ENCODE peak calls at places on chromosome 5, in ten cellular contexts. One of them, this sample, is unnamed.

GRCh38 chr5:1038417-1039209 is 30.0 kb downstream of the NKD2 start:
- DNase-seq in sigmoid colon: peak; percentile 59
- DNase-seq in adrenal gland: peak; percentile 9
- DNase-seq in spleen: no peak
- DNase-seq in IMR-90: no peak
- DNase-seq in A549: no peak
- DNase-seq in testis: no peak
- DNase-seq in Peyer's patch: no peak
- DNase-seq in uterus: no peak
- DNase-seq in vagina: no peak
- DNase-seq in this sample: no peak

GRCh38 chr5:83552275-83552674 is 80.7 kb downstream of the VCAN start:
- DNase-seq in IMR-90: peak; percentile 37
- DNase-seq in sigmoid colon: no peak
- DNase-seq in Peyer's patch: no peak
- DNase-seq in testis: no peak
- DNase-seq in adrenal gland: no peak
- DNase-seq in uterus: no peak
- DNase-seq in A549: no peak
- DNase-seq in spleen: no peak
- DNase-seq in vagina: no peak
- DNase-seq in this sample: no peak

GRCh38 chr5:134545070-134545868 is 19.8 kb downstream of the JADE2 start:
- DNase-seq in A549: no peak
- DNase-seq in spleen: peak; percentile 85
- DNase-seq in vagina: no peak
- DNase-seq in sigmoid colon: peak; percentile 94
- DNase-seq in adrenal gland: peak; percentile 60
- DNase-seq in testis: peak; percentile 70
- DNase-seq in IMR-90: no peak
- DNase-seq in Peyer's patch: no peak
- DNase-seq in uterus: peak; percentile 86
- DNase-seq in this sample: peak; percentile 43

GRCh38 chr5:81962041-81962440 is 9.8 kb upstream of the ATG10 start:
- DNase-seq in A549: no peak
- DNase-seq in Peyer's patch: no peak
- DNase-seq in testis: no peak
- DNase-seq in uterus: no peak
- DNase-seq in spleen: no peak
- DNase-seq in vagina: no peak
- DNase-seq in adrenal gland: no peak
- DNase-seq in sigmoid colon: no peak
- DNase-seq in IMR-90: no peak
- DNase-seq in this sample: no peak

GRCh38 chr5:34626036-34626435 is 30.1 kb upstream of the RAI14 start:
- DNase-seq in spleen: no peak
- DNase-seq in uterus: no peak
- DNase-seq in vagina: peak; percentile 25
- DNase-seq in sigmoid colon: no peak
- DNase-seq in adrenal gland: no peak
- DNase-seq in testis: no peak
- DNase-seq in IMR-90: peak; percentile 93
- DNase-seq in Peyer's patch: no peak
- DNase-seq in A549: peak; percentile 61
- DNase-seq in this sample: no peak

GRCh38 chr5:65050140-65050539 is 281.4 kb downstream of the CWC27 start:
- DNase-seq in spleen: no peak
- DNase-seq in IMR-90: no peak
- DNase-seq in Peyer's patch: no peak
- DNase-seq in uterus: no peak
- DNase-seq in adrenal gland: no peak
- DNase-seq in testis: no peak
- DNase-seq in vagina: no peak
- DNase-seq in A549: no peak
- DNase-seq in sigmoid colon: no peak
- DNase-seq in this sample: no peak

GRCh38 chr5:74212336-74212735 is 428.2 kb downstream of the ENC1 start:
- DNase-seq in Peyer's patch: no peak
- DNase-seq in IMR-90: peak; percentile 30
- DNase-seq in vagina: no peak
- DNase-seq in adrenal gland: no peak
- DNase-seq in spleen: no peak
- DNase-seq in sigmoid colon: no peak
- DNase-seq in uterus: no peak
- DNase-seq in testis: no peak
- DNase-seq in A549: peak; percentile 39
- DNase-seq in this sample: no peak

GRCh38 chr5:96714951-96715451 is 52.8 kb downstream of the CAST start:
- DNase-seq in sigmoid colon: peak; percentile 73
- DNase-seq in testis: peak; percentile 72
- DNase-seq in adrenal gland: peak; percentile 58
- DNase-seq in vagina: no peak
- DNase-seq in uterus: peak; percentile 55
- DNase-seq in IMR-90: peak; percentile 91
- DNase-seq in Peyer's patch: peak; percentile 57
- DNase-seq in spleen: no peak
- DNase-seq in A549: peak; percentile 85
- DNase-seq in this sample: peak; percentile 64

GRCh38 chr5:158789441-158789840 is 310.3 kb downstream of the EBF1 start:
- DNase-seq in testis: no peak
- DNase-seq in sigmoid colon: no peak
- DNase-seq in A549: no peak
- DNase-seq in adrenal gland: no peak
- DNase-seq in vagina: no peak
- DNase-seq in Peyer's patch: no peak
- DNase-seq in spleen: no peak
- DNase-seq in IMR-90: no peak
- DNase-seq in uterus: no peak
- DNase-seq in this sample: no peak

GRCh38 chr5:81006955-81007636 is 46.9 kb downstream of the RASGRF2 start:
- DNase-seq in sigmoid colon: no peak
- DNase-seq in spleen: no peak
- DNase-seq in vagina: no peak
- DNase-seq in adrenal gland: no peak
- DNase-seq in Peyer's patch: no peak
- DNase-seq in A549: no peak
- DNase-seq in testis: no peak
- DNase-seq in uterus: no peak
- DNase-seq in IMR-90: no peak
- DNase-seq in this sample: no peak

GRCh38 chr5:15601853-15602252 is 101.9 kb downstream of the FBXL7 start:
- DNase-seq in sigmoid colon: no peak
- DNase-seq in A549: no peak
- DNase-seq in spleen: no peak
- DNase-seq in testis: no peak
- DNase-seq in IMR-90: no peak
- DNase-seq in uterus: no peak
- DNase-seq in adrenal gland: no peak
- DNase-seq in Peyer's patch: no peak
- DNase-seq in vagina: no peak
- DNase-seq in this sample: no peak

GRCh38 chr5:167902298-167902697 is 389.1 kb upstream of the WWC1 start:
- DNase-seq in IMR-90: no peak
- DNase-seq in Peyer's patch: no peak
- DNase-seq in spleen: no peak
- DNase-seq in testis: no peak
- DNase-seq in adrenal gland: no peak
- DNase-seq in vagina: no peak
- DNase-seq in sigmoid colon: no peak
- DNase-seq in A549: no peak
- DNase-seq in uterus: no peak
- DNase-seq in this sample: no peak

GRCh38 chr5:10648806-10649517 is 85.1 kb downstream of the ANKRD33B start:
- DNase-seq in vagina: no peak
- DNase-seq in A549: no peak
- DNase-seq in adrenal gland: no peak
- DNase-seq in spleen: peak; percentile 64
- DNase-seq in sigmoid colon: peak; percentile 47
- DNase-seq in testis: no peak
- DNase-seq in Peyer's patch: no peak
- DNase-seq in uterus: no peak
- DNase-seq in IMR-90: no peak
- DNase-seq in this sample: no peak

GRCh38 chr5:173920866-173921265 is 32.7 kb downstream of the CPEB4 start:
- DNase-seq in adrenal gland: no peak
- DNase-seq in vagina: no peak
- DNase-seq in uterus: no peak
- DNase-seq in spleen: no peak
- DNase-seq in A549: no peak
- DNase-seq in sigmoid colon: no peak
- DNase-seq in Peyer's patch: no peak
- DNase-seq in IMR-90: peak; percentile 21
- DNase-seq in testis: no peak
- DNase-seq in this sample: no peak

GRCh38 chr5:171509467-171509866 is 90.0 kb downstream of the FGF18 start:
- DNase-seq in Peyer's patch: no peak
- DNase-seq in adrenal gland: no peak
- DNase-seq in testis: no peak
- DNase-seq in IMR-90: no peak
- DNase-seq in spleen: no peak
- DNase-seq in sigmoid colon: no peak
- DNase-seq in uterus: no peak
- DNase-seq in A549: no peak
- DNase-seq in vagina: no peak
- DNase-seq in this sample: no peak

GRCh38 chr5:171505473-171506043 is 86.1 kb downstream of the FGF18 start:
- DNase-seq in IMR-90: no peak
- DNase-seq in vagina: no peak
- DNase-seq in testis: no peak
- DNase-seq in sigmoid colon: no peak
- DNase-seq in A549: no peak
- DNase-seq in spleen: no peak
- DNase-seq in Peyer's patch: no peak
- DNase-seq in adrenal gland: no peak
- DNase-seq in uterus: no peak
- DNase-seq in this sample: no peak
- H3K4me3 ChIP-seq in IMR-90: no peak overlapping the region
- H3K4me3 ChIP-seq in vagina: no peak overlapping the region
- H3K4me3 ChIP-seq in testis: no peak overlapping the region
- H3K4me3 ChIP-seq in sigmoid colon: no peak overlapping the region
- H3K4me3 ChIP-seq in A549: no peak overlapping the region
- H3K4me3 ChIP-seq in spleen: no peak overlapping the region
- H3K4me3 ChIP-seq in Peyer's patch: no peak overlapping the region
- H3K4me3 ChIP-seq in adrenal gland: no peak overlapping the region
- H3K4me3 ChIP-seq in uterus: no peak overlapping the region
- H3K4me3 ChIP-seq in this sample: no peak overlapping the region

GRCh38 chr5:98568336-98568735 is 205.1 kb upstream of the RGMB start:
- DNase-seq in uterus: no peak
- DNase-seq in sigmoid colon: no peak
- DNase-seq in A549: no peak
- DNase-seq in Peyer's patch: no peak
- DNase-seq in IMR-90: peak; percentile 34
- DNase-seq in testis: no peak
- DNase-seq in vagina: no peak
- DNase-seq in spleen: no peak
- DNase-seq in adrenal gland: no peak
- DNase-seq in this sample: no peak

GRCh38 chr5:98569288-98569687 is 204.2 kb upstream of the RGMB start:
- DNase-seq in sigmoid colon: no peak
- DNase-seq in vagina: no peak
- DNase-seq in uterus: no peak
- DNase-seq in IMR-90: no peak
- DNase-seq in spleen: no peak
- DNase-seq in A549: no peak
- DNase-seq in adrenal gland: no peak
- DNase-seq in testis: no peak
- DNase-seq in Peyer's patch: no peak
- DNase-seq in this sample: no peak

GRCh38 chr5:98570661-98571181 is 202.7 kb upstream of the RGMB start:
- DNase-seq in sigmoid colon: no peak
- DNase-seq in IMR-90: peak; percentile 84
- DNase-seq in Peyer's patch: no peak
- DNase-seq in spleen: no peak
- DNase-seq in uterus: no peak
- DNase-seq in adrenal gland: no peak
- DNase-seq in A549: no peak
- DNase-seq in testis: no peak
- DNase-seq in vagina: no peak
- DNase-seq in this sample: no peak

GRCh38 chr5:98573834-98574233 is 199.6 kb upstream of the RGMB start:
- DNase-seq in Peyer's patch: no peak
- DNase-seq in uterus: no peak
- DNase-seq in IMR-90: no peak
- DNase-seq in adrenal gland: no peak
- DNase-seq in testis: no peak
- DNase-seq in spleen: no peak
- DNase-seq in vagina: no peak
- DNase-seq in A549: no peak
- DNase-seq in sigmoid colon: no peak
- DNase-seq in this sample: no peak

DNA sequence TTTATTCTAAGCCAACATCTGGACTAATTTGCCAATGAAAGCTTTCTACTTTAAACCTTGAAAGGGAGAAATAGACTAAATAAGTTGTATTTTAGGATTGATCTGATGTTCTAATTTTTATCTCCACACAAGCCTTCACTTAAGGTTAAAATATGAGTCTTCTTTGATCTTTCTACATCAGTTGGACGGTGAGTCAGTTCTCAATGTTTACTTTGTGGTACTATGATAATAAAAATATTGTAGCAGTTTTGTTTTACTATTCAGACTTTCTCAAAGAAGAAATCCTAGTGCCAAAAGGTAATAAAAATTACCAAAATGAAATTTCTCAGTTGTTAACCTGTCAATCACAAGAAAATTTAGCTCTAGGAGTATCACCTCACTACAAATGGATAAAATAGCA is 203.5 kb upstream of the RGMB start:
- DNase-seq in A549: no peak
- DNase-seq in IMR-90: peak; percentile 82
- DNase-seq in vagina: no peak
- DNase-seq in Peyer's patch: no peak
- DNase-seq in uterus: no peak
- DNase-seq in sigmoid colon: no peak
- DNase-seq in spleen: no peak
- DNase-seq in testis: no peak
- DNase-seq in adrenal gland: no peak
- DNase-seq in this sample: no peak
- H3K27ac ChIP-seq in A549: no peak overlapping the region
- H3K27ac ChIP-seq in IMR-90: no peak overlapping the region
- H3K27ac ChIP-seq in vagina: no peak overlapping the region
- H3K27ac ChIP-seq in Peyer's patch: no peak overlapping the region
- H3K27ac ChIP-seq in uterus: no peak overlapping the region
- H3K27ac ChIP-seq in sigmoid colon: no peak overlapping the region
- H3K27ac ChIP-seq in spleen: no peak overlapping the region
- H3K27ac ChIP-seq in testis: no peak overlapping the region
- H3K27ac ChIP-seq in adrenal gland: no peak overlapping the region
- H3K27ac ChIP-seq in this sample: no peak overlapping the region

GRCh38 chr5:172905346-172905756 is 53.9 kb upstream of the RPL26L1 start:
- DNase-seq in adrenal gland: no peak
- DNase-seq in vagina: no peak
- DNase-seq in spleen: no peak
- DNase-seq in sigmoid colon: peak; percentile 73
- DNase-seq in uterus: no peak
- DNase-seq in testis: no peak
- DNase-seq in IMR-90: no peak
- DNase-seq in A549: no peak
- DNase-seq in Peyer's patch: no peak
- DNase-seq in this sample: no peak
- TF ChIP-seq POLR2A in adrenal gland: no peak
- TF ChIP-seq POLR2A in vagina: no peak
- TF ChIP-seq POLR2A in spleen: no peak
- TF ChIP-seq POLR2A in sigmoid colon: no peak
- TF ChIP-seq POLR2A in uterus: no peak
- TF ChIP-seq POLR2A in testis: no peak
- TF ChIP-seq POLR2A in IMR-90: peak; percentile 26
- TF ChIP-seq POLR2A in A549: no peak
- TF ChIP-seq POLR2A in Peyer's patch: no peak
- TF ChIP-seq POLR2A in this sample: no peak

GRCh38 chr5:172858990-172859811 is 25.1 kb downstream of the ERGIC1 start:
- DNase-seq in IMR-90: peak; percentile 93
- DNase-seq in testis: peak; percentile 54
- DNase-seq in uterus: peak; percentile 80
- DNase-seq in spleen: no peak
- DNase-seq in sigmoid colon: peak; percentile 90
- DNase-seq in Peyer's patch: peak; percentile 81
- DNase-seq in adrenal gland: peak; percentile 67
- DNase-seq in A549: peak; percentile 86
- DNase-seq in vagina: no peak
- DNase-seq in this sample: peak; percentile 87
- H3K4me3 ChIP-seq in IMR-90: no peak overlapping the region
- H3K4me3 ChIP-seq in testis: no peak overlapping the region
- H3K4me3 ChIP-seq in uterus: no peak overlapping the region
- H3K4me3 ChIP-seq in spleen: no peak overlapping the region
- H3K4me3 ChIP-seq in sigmoid colon: no peak overlapping the region
- H3K4me3 ChIP-seq in Peyer's patch: no peak overlapping the region
- H3K4me3 ChIP-seq in adrenal gland: no peak overlapping the region
- H3K4me3 ChIP-seq in A549: no peak overlapping the region
- H3K4me3 ChIP-seq in vagina: no peak overlapping the region
- H3K4me3 ChIP-seq in this sample: peak overlapping the region; percentile 34

This sample was measured in right lobe of liver.